ENCODE peak calls at places on chromosomes 12 and 14, in six cellular contexts. P, U, H, D, Y and C are unnamed samples.

GRCh38 chr12:131675126-131676080 is 35.5 kb upstream of the SFSWAP start:
- DNase-seq in P (no peak), U (no peak), H (no peak), D (no peak), Y (no peak), C (no peak)

GRCh38 chr12:24848941-24849477 is 99.9 kb downstream of the BCAT1 start:
- DNase-seq in P (no peak), U (no peak), H (no peak), D (peak; percentile 34), Y (no peak), C (no peak)

GRCh38 chr14:81211844-81212243 is 8.9 kb downstream of the GTF2A1 start:
- DNase-seq in P (peak; percentile 41), U (peak; percentile 30), H (peak; percentile 15), D (peak; percentile 22), Y (peak; percentile 40), C (no peak)

GRCh38 chr14:64878775-64879634 is 702 bp downstream of the SPTB start:
- DNase-seq in P (no peak), U (peak; percentile 37), H (no peak), D (no peak), Y (no peak), C (peak; percentile 16)

GRCh38 chr12:93361159-93361919 is 16.4 kb upstream of the NUDT4 start:
- DNase-seq in P (peak; percentile 20), U (no peak), H (no peak), D (no peak), Y (no peak), C (no peak)

GRCh38 chr12:51357374-51358047 is 11.0 kb upstream of the CELA1 start:
- DNase-seq in P (no peak), U (no peak), H (no peak), D (no peak), Y (no peak), C (peak; percentile 58)

GRCh38 chr14:54652188-54652889 is 85.4 kb downstream of the SAMD4A start:
- DNase-seq in P (peak; percentile 99), U (peak; percentile 65), H (no peak), D (peak; percentile 95), Y (peak; percentile 100), C (no peak)

GRCh38 chr14:89509891-89510290 is 92.9 kb upstream of the FOXN3 start:
- DNase-seq in P (peak; percentile 63), U (no peak), H (no peak), D (no peak), Y (peak; percentile 31), C (no peak)

GRCh38 chr12:75890141-75890540 is 141.4 kb downstream of the PHLDA1 start:
- DNase-seq in P (peak; percentile 71), U (no peak), H (no peak), D (no peak), Y (peak; percentile 22), C (no peak)

GRCh38 chr14:69535230-69535848 is 39.3 kb downstream of the CCDC177 start:
- DNase-seq in P (peak; percentile 63), U (peak; percentile 87), H (no peak), D (peak; percentile 66), Y (peak; percentile 65), C (no peak)

GRCh38 chr12:14664434-14665023 is 31.9 kb downstream of the GUCY2C start:
- DNase-seq in P (peak; percentile 62), U (no peak), H (peak; percentile 26), D (peak; percentile 57), Y (peak; percentile 72), C (no peak)
- TF ChIP-seq CTCF in P (peak; percentile 67), U (peak; percentile 47), H (peak; percentile 77), D (peak; percentile 73), Y (peak; percentile 64), C (no peak)

GRCh38 chr14:106422066-106422465 is 895.7 kb downstream of the TMEM121 start:
- DNase-seq in P (no peak), U (no peak), H (no peak), D (no peak), Y (no peak), C (no peak)
- TF ChIP-seq CTCF in P (no peak), U (no peak), H (no peak), D (no peak), Y (no peak), C (no peak)

GRCh38 chr14:66662374-66662773 is 154.4 kb downstream of the GPHN start:
- DNase-seq in P (peak; percentile 32), U (peak; percentile 38), H (no peak), D (peak; percentile 28), Y (peak; percentile 58), C (no peak)
- TF ChIP-seq CTCF in P (peak; percentile 56), U (peak; percentile 61), H (no peak), D (peak; percentile 44), Y (peak; percentile 64), C (no peak)

DNA sequence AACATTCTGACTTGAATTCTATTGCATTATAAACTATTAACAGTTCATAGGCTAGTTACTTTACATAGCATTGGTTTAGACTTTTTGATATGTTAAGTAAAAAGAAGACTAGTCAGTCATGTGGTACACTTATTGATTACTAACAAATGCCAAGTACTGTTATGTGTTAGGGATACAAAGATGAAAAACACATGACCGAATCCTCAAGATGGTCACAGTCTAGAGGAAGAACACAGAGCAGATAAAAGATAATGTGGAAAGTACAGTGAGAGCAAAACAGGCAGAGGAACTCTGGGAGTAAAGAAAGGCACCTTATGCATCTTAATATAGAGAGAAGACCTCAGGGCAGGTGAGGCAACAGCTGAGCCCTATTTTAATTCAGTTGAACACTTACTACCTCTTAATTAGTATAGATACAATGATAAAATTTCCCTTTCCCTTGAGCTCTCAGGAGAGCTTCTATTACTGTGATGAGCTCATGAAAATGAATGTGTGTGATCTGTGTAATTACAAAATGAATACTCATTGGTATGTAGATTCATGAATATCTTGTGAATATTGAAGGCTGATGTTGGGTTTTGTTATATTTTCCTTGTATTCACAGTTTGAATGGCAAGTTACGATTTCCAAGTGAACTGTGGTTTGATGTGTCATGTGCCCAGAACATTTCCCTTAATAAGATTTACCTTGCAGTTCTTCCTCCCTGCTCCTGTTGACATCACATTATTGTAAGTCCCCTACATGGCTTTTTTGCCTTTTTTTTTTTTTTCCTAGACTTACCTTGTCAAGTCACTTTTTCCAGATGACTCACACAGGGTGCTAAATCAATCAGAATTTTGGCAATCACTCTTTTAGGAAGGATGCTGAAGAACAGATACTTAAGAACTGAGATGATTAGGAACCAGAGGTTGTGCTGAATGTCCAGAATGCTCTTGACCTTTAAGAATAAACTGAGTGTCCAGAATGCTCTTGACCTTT is 29.5 kb upstream of the MSRB3 start:
- DNase-seq in P (peak; percentile 38), U (no peak), H (no peak), D (no peak), Y (peak; percentile 9), C (no peak)
- TF ChIP-seq CTCF in P (no peak), U (no peak), H (no peak), D (no peak), Y (no peak), C (no peak)

DNA sequence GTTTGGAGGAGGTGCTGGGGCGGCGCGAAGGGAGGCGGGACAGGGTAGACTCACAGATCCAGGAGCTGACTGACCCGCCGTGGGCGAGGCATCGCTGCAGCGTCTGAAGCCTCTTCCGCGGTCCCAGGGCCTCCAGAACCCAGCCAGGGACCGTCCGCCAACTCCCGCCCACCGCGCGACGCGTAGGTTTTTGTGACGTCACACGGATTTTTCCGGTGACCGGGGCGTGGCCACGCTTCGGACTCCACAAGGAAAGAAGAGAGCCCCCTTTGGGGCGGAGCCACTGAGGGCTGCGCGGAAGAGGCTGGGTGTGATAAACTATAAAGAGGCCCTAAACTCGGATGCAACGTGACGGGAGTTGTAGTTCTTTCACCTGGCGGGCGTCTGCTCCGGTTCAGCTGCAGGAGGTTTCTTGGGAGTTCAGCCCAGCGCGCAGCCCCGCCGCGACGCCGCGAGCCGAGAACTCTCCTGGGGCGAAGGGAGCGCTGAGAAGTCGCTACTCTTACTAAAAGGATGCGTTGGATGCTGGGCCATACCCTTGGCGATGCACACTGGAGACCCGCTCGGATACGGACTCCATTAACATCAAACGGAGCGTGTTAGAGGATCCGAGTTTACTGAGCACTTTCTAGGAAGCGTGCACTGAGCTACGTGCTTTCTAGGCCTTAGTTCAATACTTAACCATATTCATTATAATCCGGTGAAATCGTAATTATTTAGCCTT is at the start of gene AMN1:
- DNase-seq in P (peak; percentile 99), U (peak; percentile 100), H (peak; percentile 96), D (peak; percentile 99), Y (peak; percentile 99), C (peak; percentile 100)
- TF ChIP-seq CTCF in P (no peak), U (no peak), H (peak; percentile 21), D (peak; percentile 6), Y (no peak), C (no peak)

GRCh38 chr14:94066089-94066676 is 14.8 kb downstream of the DDX24 start:
- DNase-seq in P (no peak), U (no peak), H (no peak), D (peak; percentile 74), Y (no peak), C (no peak)
- TF ChIP-seq CTCF in P (no peak), U (no peak), H (no peak), D (no peak), Y (no peak), C (no peak)

GRCh38 chr12:77923882-77924281 is 93.2 kb downstream of the NAV3 start:
- DNase-seq in P (peak; percentile 36), U (no peak), H (no peak), D (no peak), Y (no peak), C (no peak)
- TF ChIP-seq CTCF in P (no peak), U (no peak), H (no peak), D (no peak), Y (no peak), C (no peak)

DNA sequence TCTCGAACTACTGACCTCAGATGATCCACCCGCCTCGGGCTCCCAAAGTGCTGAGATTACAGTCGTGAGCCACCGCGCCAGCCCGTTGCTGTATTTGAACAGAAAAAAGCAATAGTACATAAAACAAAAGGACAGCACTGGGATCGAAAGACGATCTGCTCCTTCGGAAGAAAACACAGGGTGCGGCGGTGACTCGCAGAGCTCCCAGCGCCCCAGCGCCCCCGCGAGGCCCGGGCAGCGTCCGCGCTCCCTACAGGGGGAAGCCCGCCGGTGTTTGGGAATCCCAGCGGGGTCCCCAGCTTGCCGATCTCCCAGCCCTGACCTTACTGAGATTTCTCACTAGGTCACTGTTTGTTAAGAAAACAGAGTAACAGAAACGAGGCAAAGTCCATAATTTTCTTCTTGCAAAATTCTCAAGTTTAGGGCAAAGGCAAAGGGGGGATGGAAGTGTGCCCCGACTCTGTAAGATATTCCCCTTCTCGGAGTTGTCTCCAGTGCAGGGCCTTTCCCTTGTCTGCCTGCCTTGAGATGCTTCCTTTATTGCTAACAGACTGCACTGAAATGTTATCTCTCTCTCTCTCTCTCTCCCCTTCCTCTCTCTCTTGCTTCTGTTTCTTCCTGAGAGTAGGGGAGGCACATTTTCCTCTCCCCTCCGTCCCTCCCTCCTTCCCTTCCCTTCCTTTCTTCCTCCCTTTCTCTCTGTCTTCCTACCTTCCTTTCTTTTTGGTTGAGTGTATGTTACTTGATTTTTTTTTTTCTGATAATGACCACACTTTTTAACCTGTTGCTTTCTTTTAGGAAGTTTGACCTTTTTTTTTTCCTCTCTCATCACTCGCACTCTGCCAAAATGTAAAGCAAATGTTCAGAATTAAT is 92.0 kb downstream of the TMEM30B start:
- DNase-seq in P (peak; percentile 70), U (peak; percentile 82), H (no peak), D (peak; percentile 61), Y (peak; percentile 81), C (no peak)
- TF ChIP-seq CTCF in P (peak; percentile 52), U (peak; percentile 63), H (no peak), D (peak; percentile 55), Y (peak; percentile 73), C (no peak)